ENCODE peak calls at places on chromosomes 1 and 21, in four cellular contexts. One of them, this sample, is unnamed.

GRCh38 chr1:16924919-16925477 is 3.3 kb downstream of the CROCC start:
- DNase-seq in germinal center: no peak
- DNase-seq in right cardiac atrium: no peak
- DNase-seq in RCC 7860: no peak
- DNase-seq in this sample: no peak

GRCh38 chr1:56437959-56438358 is 141.4 kb downstream of the PLPP3 start:
- DNase-seq in RCC 7860: no peak
- DNase-seq in right cardiac atrium: no peak
- DNase-seq in germinal center: no peak
- DNase-seq in this sample: no peak

GRCh38 chr1:54480201-54480848 is 67.7 kb upstream of the ACOT11 start:
- DNase-seq in RCC 7860: no peak
- DNase-seq in right cardiac atrium: no peak
- DNase-seq in germinal center: no peak
- DNase-seq in this sample: peak

GRCh38 chr1:29586991-29587745 is 350.8 kb downstream of the PTPRU start:
- DNase-seq in right cardiac atrium: no peak
- DNase-seq in RCC 7860: no peak
- DNase-seq in germinal center: no peak
- DNase-seq in this sample: no peak

GRCh38 chr21:29407571-29407970 is 108.8 kb downstream of the BACH1 start:
- DNase-seq in RCC 7860: no peak
- DNase-seq in germinal center: no peak
- DNase-seq in right cardiac atrium: no peak
- DNase-seq in this sample: no peak

GRCh38 chr1:26785611-26786436 is 1.9 kb upstream of the PIGV start:
- DNase-seq in right cardiac atrium: no peak
- DNase-seq in germinal center: peak
- DNase-seq in RCC 7860: no peak
- DNase-seq in this sample: peak

GRCh38 chr1:91725961-91726704 is 159.8 kb downstream of the TGFBR3 start:
- DNase-seq in right cardiac atrium: no peak
- DNase-seq in RCC 7860: peak
- DNase-seq in germinal center: no peak
- DNase-seq in this sample: no peak

GRCh38 chr1:94799201-94799600 is 21.0 kb upstream of the SLC44A3 start:
- DNase-seq in right cardiac atrium: no peak
- DNase-seq in RCC 7860: no peak
- DNase-seq in germinal center: no peak
- DNase-seq in this sample: no peak

GRCh38 chr21:37564924-37565529 is 198.5 kb downstream of the DYRK1A start:
- DNase-seq in RCC 7860: peak
- DNase-seq in germinal center: no peak
- DNase-seq in right cardiac atrium: no peak
- DNase-seq in this sample: no peak

GRCh38 chr1:51170342-51170741 is 65.7 kb upstream of the RNF11 start:
- DNase-seq in RCC 7860: peak
- DNase-seq in germinal center: no peak
- DNase-seq in right cardiac atrium: no peak
- DNase-seq in this sample: no peak

GRCh38 chr1:92442351-92442750 is 44.4 kb downstream of the GFI1 start:
- DNase-seq in right cardiac atrium: no peak
- DNase-seq in RCC 7860: no peak
- DNase-seq in germinal center: no peak
- DNase-seq in this sample: no peak

GRCh38 chr1:119784127-119784781 is 15.5 kb upstream of the HMGCS2 start:
- DNase-seq in germinal center: no peak
- DNase-seq in right cardiac atrium: peak
- DNase-seq in RCC 7860: no peak
- DNase-seq in this sample: no peak

GRCh38 chr1:3219005-3219724 is 150.2 kb downstream of the PRDM16 start:
- DNase-seq in RCC 7860: peak
- DNase-seq in germinal center: no peak
- DNase-seq in right cardiac atrium: peak
- DNase-seq in this sample: no peak